ENCODE peak calls at places on chromosomes 5 and 9, in five cellular contexts. One of them, this sample, is unnamed. For H3K4me1 and H3K36me3, the result is how much of the 10 kb centered on the place peaks cover.

GRCh38 chr5:113052041-113052795 is 75.6 kb downstream of the DCP2 start:
- DNase-seq in ovary: peak
- DNase-seq in NT2/D1: no peak
- DNase-seq in esophagus squamous epithelium: no peak
- DNase-seq in left ventricle myocardium inferior: no peak
- DNase-seq in this sample: no peak

GRCh38 chr9:98402272-98402840 is 146.9 kb upstream of the TBC1D2 start:
- DNase-seq in ovary: no peak
- DNase-seq in NT2/D1: no peak
- DNase-seq in left ventricle myocardium inferior: no peak
- DNase-seq in esophagus squamous epithelium: no peak
- DNase-seq in this sample: no peak

GRCh38 chr5:76175051-76175666 is 92.0 kb downstream of the SV2C start:
- DNase-seq in left ventricle myocardium inferior: no peak
- DNase-seq in NT2/D1: peak
- DNase-seq in ovary: no peak
- DNase-seq in esophagus squamous epithelium: no peak
- DNase-seq in this sample: peak

GRCh38 chr5:74648835-74649286 is 8.3 kb upstream of the ENC1 start:
- DNase-seq in left ventricle myocardium inferior: no peak
- DNase-seq in esophagus squamous epithelium: no peak
- DNase-seq in ovary: no peak
- DNase-seq in NT2/D1: no peak
- DNase-seq in this sample: no peak

GRCh38 chr9:79013715-79014610 is 557.8 kb upstream of the TLE4 start:
- DNase-seq in NT2/D1: no peak
- DNase-seq in left ventricle myocardium inferior: no peak
- DNase-seq in esophagus squamous epithelium: no peak
- DNase-seq in ovary: no peak
- DNase-seq in this sample: no peak

GRCh38 chr5:135145985-135146384 is 112.0 kb upstream of the PITX1 start:
- DNase-seq in esophagus squamous epithelium: no peak
- DNase-seq in ovary: no peak
- DNase-seq in left ventricle myocardium inferior: no peak
- DNase-seq in NT2/D1: no peak
- DNase-seq in this sample: no peak

GRCh38 chr5:39411051-39411450 is 13.7 kb downstream of the DAB2 start:
- DNase-seq in NT2/D1: no peak
- DNase-seq in left ventricle myocardium inferior: no peak
- DNase-seq in esophagus squamous epithelium: no peak
- DNase-seq in ovary: no peak
- DNase-seq in this sample: no peak

GRCh38 chr9:98536542-98537173 is 172.1 kb downstream of the GABBR2 start:
- DNase-seq in ovary: no peak
- DNase-seq in NT2/D1: peak
- DNase-seq in left ventricle myocardium inferior: no peak
- DNase-seq in esophagus squamous epithelium: no peak
- DNase-seq in this sample: no peak

GRCh38 chr5:54969856-54970828 is 15.3 kb downstream of the ESM1 start:
- DNase-seq in esophagus squamous epithelium: no peak
- DNase-seq in NT2/D1: no peak
- DNase-seq in ovary: no peak
- DNase-seq in left ventricle myocardium inferior: no peak
- DNase-seq in this sample: no peak

GRCh38 chr5:158326241-158326640 is 467.3 kb upstream of the CLINT1 start:
- DNase-seq in NT2/D1: no peak
- DNase-seq in ovary: no peak
- DNase-seq in left ventricle myocardium inferior: no peak
- DNase-seq in esophagus squamous epithelium: no peak
- DNase-seq in this sample: no peak

GRCh38 chr9:34374905-34375552 is 1.7 kb downstream of the MYORG start:
- DNase-seq in esophagus squamous epithelium: no peak
- DNase-seq in left ventricle myocardium inferior: no peak
- DNase-seq in ovary: no peak
- DNase-seq in NT2/D1: no peak
- DNase-seq in this sample: peak

GRCh38 chr9:69180670-69181069 is 6.6 kb downstream of the TJP2 start:
- DNase-seq in ovary: no peak
- DNase-seq in left ventricle myocardium inferior: no peak
- DNase-seq in esophagus squamous epithelium: no peak
- DNase-seq in NT2/D1: no peak
- DNase-seq in this sample: peak

GRCh38 chr5:112878760-112879159 is 17.7 kb downstream of the SRP19 start:
- DNase-seq in left ventricle myocardium inferior: no peak
- DNase-seq in NT2/D1: no peak
- DNase-seq in ovary: no peak
- DNase-seq in esophagus squamous epithelium: no peak
- DNase-seq in this sample: no peak

GRCh38 chr9:132518151-132518550 is 64.3 kb upstream of the BARHL1 start:
- DNase-seq in left ventricle myocardium inferior: no peak
- DNase-seq in esophagus squamous epithelium: no peak
- DNase-seq in ovary: no peak
- DNase-seq in NT2/D1: no peak
- DNase-seq in this sample: no peak

GRCh38 chr5:66960373-66961137 is 236.0 kb downstream of the CD180 start:
- DNase-seq in ovary: no peak
- DNase-seq in esophagus squamous epithelium: no peak
- DNase-seq in left ventricle myocardium inferior: no peak
- DNase-seq in NT2/D1: no peak
- DNase-seq in this sample: no peak

GRCh38 chr9:111056554-111056953 is 18.3 kb upstream of the LPAR1 start:
- DNase-seq in NT2/D1: no peak
- DNase-seq in esophagus squamous epithelium: no peak
- DNase-seq in ovary: no peak
- DNase-seq in left ventricle myocardium inferior: no peak
- DNase-seq in this sample: no peak

GRCh38 chr5:13692172-13692571 is 252.3 kb downstream of the DNAH5 start:
- DNase-seq in NT2/D1: no peak
- DNase-seq in left ventricle myocardium inferior: no peak
- DNase-seq in ovary: no peak
- DNase-seq in esophagus squamous epithelium: no peak
- DNase-seq in this sample: no peak

GRCh38 chr5:91706785-91707520 is 323.8 kb upstream of the ARRDC3 start:
- DNase-seq in ovary: no peak
- DNase-seq in NT2/D1: no peak
- DNase-seq in left ventricle myocardium inferior: no peak
- DNase-seq in esophagus squamous epithelium: no peak
- DNase-seq in this sample: no peak

GRCh38 chr9:137458194-137459146 is 664 bp downstream of the NSMF start:
- DNase-seq in esophagus squamous epithelium: no peak
- DNase-seq in NT2/D1: no peak
- DNase-seq in left ventricle myocardium inferior: no peak
- DNase-seq in ovary: peak
- DNase-seq in this sample: peak

DNA sequence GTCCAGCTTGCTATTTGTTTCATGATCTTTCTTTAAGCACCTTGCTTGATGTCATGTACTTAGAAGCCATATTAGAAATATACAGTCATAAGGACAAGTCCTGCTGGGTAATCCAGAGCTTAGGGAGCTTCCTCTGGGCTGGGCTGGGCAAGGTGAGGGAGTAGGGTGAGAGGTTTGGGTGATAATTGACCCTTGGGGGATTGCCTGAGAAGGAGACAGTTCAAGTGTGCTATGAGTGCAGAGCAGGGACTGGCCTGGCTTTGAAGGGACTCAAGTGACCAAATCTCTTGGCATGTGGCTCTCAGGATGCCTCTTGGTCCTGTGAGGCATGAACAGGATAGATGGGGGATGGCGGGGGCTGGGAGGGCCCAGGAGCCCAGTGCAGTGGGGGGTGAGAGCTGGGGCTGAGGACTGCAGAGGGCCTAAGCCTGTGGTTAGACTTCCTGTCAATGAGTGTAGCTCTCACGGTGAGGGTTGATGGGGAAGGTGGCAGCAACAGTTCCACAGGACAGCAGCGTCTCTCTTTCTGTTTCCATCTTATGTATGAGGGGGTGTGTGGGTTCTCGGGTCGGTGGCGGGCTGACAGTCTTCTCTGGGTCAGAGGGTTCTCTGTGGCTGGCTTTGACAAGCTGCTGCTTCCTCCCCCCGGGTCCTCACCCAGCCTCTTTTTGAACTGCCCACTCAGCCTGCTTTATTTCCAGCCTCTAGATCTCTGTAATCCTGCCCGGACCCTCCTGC is 53.5 kb downstream of the RGS3 start:
- DNase-seq in NT2/D1: no peak
- DNase-seq in ovary: no peak
- DNase-seq in left ventricle myocardium inferior: no peak
- DNase-seq in esophagus squamous epithelium: no peak
- DNase-seq in this sample: no peak
- H3K4me1 ChIP-seq in NT2/D1: under half
- H3K4me1 ChIP-seq in ovary: under half
- H3K4me1 ChIP-seq in left ventricle myocardium inferior: under half
- H3K4me1 ChIP-seq in esophagus squamous epithelium: under half
- H3K4me1 ChIP-seq in this sample: under half

GRCh38 chr5:140338918-140339317 is 7.5 kb downstream of the HBEGF start:
- DNase-seq in left ventricle myocardium inferior: no peak
- DNase-seq in NT2/D1: no peak
- DNase-seq in ovary: no peak
- DNase-seq in esophagus squamous epithelium: no peak
- DNase-seq in this sample: no peak

GRCh38 chr5:140339636-140340035 is 6.8 kb downstream of the HBEGF start:
- DNase-seq in esophagus squamous epithelium: no peak
- DNase-seq in ovary: no peak
- DNase-seq in left ventricle myocardium inferior: no peak
- DNase-seq in NT2/D1: no peak
- DNase-seq in this sample: no peak

GRCh38 chr5:140338336-140338735 is 8.1 kb downstream of the HBEGF start:
- DNase-seq in esophagus squamous epithelium: no peak
- DNase-seq in left ventricle myocardium inferior: no peak
- DNase-seq in ovary: no peak
- DNase-seq in NT2/D1: no peak
- DNase-seq in this sample: no peak

GRCh38 chr5:140337880-140338279 is 8.5 kb downstream of the HBEGF start:
- DNase-seq in NT2/D1: no peak
- DNase-seq in left ventricle myocardium inferior: no peak
- DNase-seq in ovary: no peak
- DNase-seq in esophagus squamous epithelium: no peak
- DNase-seq in this sample: no peak

GRCh38 chr5:140336388-140336787 is 10.0 kb downstream of the HBEGF start:
- DNase-seq in NT2/D1: no peak
- DNase-seq in esophagus squamous epithelium: no peak
- DNase-seq in left ventricle myocardium inferior: peak
- DNase-seq in ovary: no peak
- DNase-seq in this sample: no peak
- H3K36me3 ChIP-seq in NT2/D1: half or more
- H3K36me3 ChIP-seq in esophagus squamous epithelium: half or more
- H3K36me3 ChIP-seq in left ventricle myocardium inferior: half or more
- H3K36me3 ChIP-seq in ovary: under half
- H3K36me3 ChIP-seq in this sample: under half

GRCh38 chr9:100088202-100088601 is 10.6 kb downstream of the ERP44 start:
- DNase-seq in ovary: no peak
- DNase-seq in NT2/D1: no peak
- DNase-seq in left ventricle myocardium inferior: no peak
- DNase-seq in esophagus squamous epithelium: no peak
- DNase-seq in this sample: no peak

GRCh38 chr9:100096378-100096916 is 2.4 kb downstream of the ERP44 start:
- DNase-seq in ovary: no peak
- DNase-seq in left ventricle myocardium inferior: no peak
- DNase-seq in NT2/D1: no peak
- DNase-seq in esophagus squamous epithelium: no peak
- DNase-seq in this sample: no peak

GRCh38 chr9:100090880-100091279 is 7.9 kb downstream of the ERP44 start:
- DNase-seq in esophagus squamous epithelium: no peak
- DNase-seq in ovary: no peak
- DNase-seq in left ventricle myocardium inferior: no peak
- DNase-seq in NT2/D1: no peak
- DNase-seq in this sample: no peak

GRCh38 chr9:100091650-100092049 is 7.2 kb downstream of the ERP44 start:
- DNase-seq in NT2/D1: no peak
- DNase-seq in esophagus squamous epithelium: no peak
- DNase-seq in left ventricle myocardium inferior: no peak
- DNase-seq in ovary: no peak
- DNase-seq in this sample: no peak

DNA sequence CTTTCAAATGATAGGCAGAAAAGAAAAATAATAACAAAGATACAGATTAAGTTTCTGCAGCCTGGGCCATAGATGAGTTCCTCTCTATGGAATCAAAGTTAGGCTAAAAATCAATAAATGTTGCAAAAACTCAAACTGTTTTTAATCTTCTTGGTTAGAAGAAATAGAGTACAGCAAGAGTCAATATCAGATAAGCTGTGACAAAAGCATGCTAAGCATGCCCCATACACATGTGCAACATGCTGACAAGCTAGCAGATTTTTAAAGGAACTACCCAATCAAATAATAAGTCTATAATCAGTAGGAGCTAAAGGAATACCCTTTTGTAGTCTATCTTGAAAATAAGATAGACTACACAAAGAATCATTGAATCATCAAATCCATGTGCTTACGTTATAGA is 6.7 kb downstream of the ERP44 start:
- DNase-seq in left ventricle myocardium inferior: no peak
- DNase-seq in esophagus squamous epithelium: no peak
- DNase-seq in ovary: no peak
- DNase-seq in NT2/D1: no peak
- DNase-seq in this sample: no peak
- H3K4me1 ChIP-seq in left ventricle myocardium inferior: half or more
- H3K4me1 ChIP-seq in esophagus squamous epithelium: under half
- H3K4me1 ChIP-seq in ovary: under half
- H3K4me1 ChIP-seq in NT2/D1: under half
- H3K4me1 ChIP-seq in this sample: under half

GRCh38 chr9:134157378-134157885 is 6.9 kb downstream of the RNU6ATAC start:
- DNase-seq in NT2/D1: no peak
- DNase-seq in ovary: no peak
- DNase-seq in left ventricle myocardium inferior: no peak
- DNase-seq in esophagus squamous epithelium: no peak
- DNase-seq in this sample: no peak

GRCh38 chr9:134155812-134156360 is 8.5 kb downstream of the RNU6ATAC start:
- DNase-seq in left ventricle myocardium inferior: no peak
- DNase-seq in NT2/D1: no peak
- DNase-seq in esophagus squamous epithelium: no peak
- DNase-seq in ovary: no peak
- DNase-seq in this sample: no peak

GRCh38 chr9:134158753-134159392 is 5.5 kb downstream of the RNU6ATAC start:
- DNase-seq in ovary: no peak
- DNase-seq in NT2/D1: no peak
- DNase-seq in esophagus squamous epithelium: no peak
- DNase-seq in left ventricle myocardium inferior: no peak
- DNase-seq in this sample: no peak

GRCh38 chr9:134158242-134158641 is 6.1 kb downstream of the RNU6ATAC start:
- DNase-seq in left ventricle myocardium inferior: no peak
- DNase-seq in ovary: no peak
- DNase-seq in esophagus squamous epithelium: no peak
- DNase-seq in NT2/D1: no peak
- DNase-seq in this sample: no peak

GRCh38 chr9:134156564-134157377 is 7.6 kb downstream of the RNU6ATAC start:
- DNase-seq in left ventricle myocardium inferior: no peak
- DNase-seq in ovary: no peak
- DNase-seq in esophagus squamous epithelium: no peak
- DNase-seq in NT2/D1: no peak
- DNase-seq in this sample: no peak
- H3K36me3 ChIP-seq in left ventricle myocardium inferior: half or more
- H3K36me3 ChIP-seq in ovary: under half
- H3K36me3 ChIP-seq in esophagus squamous epithelium: half or more
- H3K36me3 ChIP-seq in NT2/D1: half or more
- H3K36me3 ChIP-seq in this sample: under half